ENCODE peak calls at places on chromosome 16, in six cellular contexts. One of them, this sample, is unnamed.

GRCh38 chr16:67459066-67459857 is 21.7 kb downstream of the ATP6V0D1 start:
- DNase-seq in fibroblast of pulmonary artery: no peak
- DNase-seq in NCI-H2171: no peak
- DNase-seq in fibroblast of mammary gland: no peak
- DNase-seq in RCC 7860: no peak
- DNase-seq in foreskin fibroblast: peak; percentile 36
- DNase-seq in this sample: peak; percentile 57

GRCh38 chr16:80623376-80623775 is 82.6 kb downstream of the DYNLRB2 start:
- DNase-seq in fibroblast of pulmonary artery: peak; percentile 91
- DNase-seq in NCI-H2171: no peak
- DNase-seq in fibroblast of mammary gland: no peak
- DNase-seq in RCC 7860: no peak
- DNase-seq in foreskin fibroblast: peak; percentile 12
- DNase-seq in this sample: no peak

GRCh38 chr16:56354016-56354415 is 71.3 kb downstream of the AMFR start:
- DNase-seq in fibroblast of pulmonary artery: no peak
- DNase-seq in NCI-H2171: no peak
- DNase-seq in fibroblast of mammary gland: no peak
- DNase-seq in RCC 7860: no peak
- DNase-seq in foreskin fibroblast: no peak
- DNase-seq in this sample: no peak

GRCh38 chr16:73196670-73197069 is 148.7 kb upstream of the ZFHX3 start:
- DNase-seq in fibroblast of pulmonary artery: peak; percentile 82
- DNase-seq in NCI-H2171: no peak
- DNase-seq in fibroblast of mammary gland: peak; percentile 79
- DNase-seq in RCC 7860: peak; percentile 33
- DNase-seq in foreskin fibroblast: peak; percentile 56
- DNase-seq in this sample: peak; percentile 68

GRCh38 chr16:68403177-68403576 is 45.1 kb downstream of the SMPD3 start:
- DNase-seq in fibroblast of pulmonary artery: no peak
- DNase-seq in NCI-H2171: no peak
- DNase-seq in fibroblast of mammary gland: no peak
- DNase-seq in RCC 7860: no peak
- DNase-seq in foreskin fibroblast: no peak
- DNase-seq in this sample: no peak

GRCh38 chr16:85464342-85465305 is 148.5 kb upstream of the GSE1 start:
- DNase-seq in fibroblast of pulmonary artery: no peak
- DNase-seq in NCI-H2171: no peak
- DNase-seq in fibroblast of mammary gland: no peak
- DNase-seq in RCC 7860: no peak
- DNase-seq in foreskin fibroblast: no peak
- DNase-seq in this sample: no peak

GRCh38 chr16:78277374-78277773 is 177.9 kb downstream of the WWOX start:
- DNase-seq in fibroblast of pulmonary artery: no peak
- DNase-seq in NCI-H2171: peak; percentile 51
- DNase-seq in fibroblast of mammary gland: no peak
- DNase-seq in RCC 7860: no peak
- DNase-seq in foreskin fibroblast: no peak
- DNase-seq in this sample: no peak

GRCh38 chr16:3561626-3562025 is 15.6 kb downstream of the NLRC3 start:
- DNase-seq in fibroblast of pulmonary artery: no peak
- DNase-seq in NCI-H2171: no peak
- DNase-seq in fibroblast of mammary gland: no peak
- DNase-seq in RCC 7860: no peak
- DNase-seq in foreskin fibroblast: no peak
- DNase-seq in this sample: no peak

GRCh38 chr16:68434654-68435210 is 13.6 kb downstream of the SMPD3 start:
- DNase-seq in fibroblast of pulmonary artery: no peak
- DNase-seq in NCI-H2171: no peak
- DNase-seq in fibroblast of mammary gland: no peak
- DNase-seq in RCC 7860: no peak
- DNase-seq in foreskin fibroblast: no peak
- DNase-seq in this sample: no peak

GRCh38 chr16:77896357-77896972 is 108.1 kb downstream of the VAT1L start:
- DNase-seq in fibroblast of pulmonary artery: no peak
- DNase-seq in NCI-H2171: no peak
- DNase-seq in fibroblast of mammary gland: no peak
- DNase-seq in RCC 7860: no peak
- DNase-seq in foreskin fibroblast: peak; percentile 6
- DNase-seq in this sample: no peak

GRCh38 chr16:53094013-53094630 is 39.3 kb downstream of the CHD9 start:
- DNase-seq in fibroblast of pulmonary artery: no peak
- DNase-seq in NCI-H2171: peak; percentile 50
- DNase-seq in fibroblast of mammary gland: no peak
- DNase-seq in RCC 7860: no peak
- DNase-seq in foreskin fibroblast: no peak
- DNase-seq in this sample: no peak

GRCh38 chr16:31253642-31254045 is 6.1 kb upstream of the ITGAM start:
- DNase-seq in fibroblast of pulmonary artery: no peak
- DNase-seq in NCI-H2171: no peak
- DNase-seq in fibroblast of mammary gland: peak; percentile 36
- DNase-seq in RCC 7860: no peak
- DNase-seq in foreskin fibroblast: peak; percentile 4
- DNase-seq in this sample: peak; percentile 17

GRCh38 chr16:6349725-6350124 is 982.9 kb upstream of the RBFOX1 start:
- DNase-seq in fibroblast of pulmonary artery: no peak
- DNase-seq in NCI-H2171: no peak
- DNase-seq in fibroblast of mammary gland: no peak
- DNase-seq in RCC 7860: no peak
- DNase-seq in foreskin fibroblast: no peak
- DNase-seq in this sample: no peak

GRCh38 chr16:57403965-57404817 is at the start of gene CCL17:
- DNase-seq in fibroblast of pulmonary artery: no peak
- DNase-seq in NCI-H2171: no peak
- DNase-seq in fibroblast of mammary gland: no peak
- DNase-seq in RCC 7860: no peak
- DNase-seq in foreskin fibroblast: no peak
- DNase-seq in this sample: no peak

GRCh38 chr16:31078597-31079341 is 4.5 kb downstream of the ZNF646 start:
- DNase-seq in fibroblast of pulmonary artery: no peak
- DNase-seq in NCI-H2171: no peak
- DNase-seq in fibroblast of mammary gland: no peak
- DNase-seq in RCC 7860: no peak
- DNase-seq in foreskin fibroblast: no peak
- DNase-seq in this sample: no peak

GRCh38 chr16:10280262-10281170 is 98.3 kb upstream of the GRIN2A start:
- DNase-seq in fibroblast of pulmonary artery: no peak
- DNase-seq in NCI-H2171: no peak
- DNase-seq in fibroblast of mammary gland: no peak
- DNase-seq in RCC 7860: no peak
- DNase-seq in foreskin fibroblast: no peak
- DNase-seq in this sample: no peak

GRCh38 chr16:87686697-87687570 is 78.9 kb downstream of the KLHDC4 start:
- DNase-seq in fibroblast of pulmonary artery: no peak
- DNase-seq in NCI-H2171: no peak
- DNase-seq in fibroblast of mammary gland: peak; percentile 6
- DNase-seq in RCC 7860: peak; percentile 22
- DNase-seq in foreskin fibroblast: peak; percentile 20
- DNase-seq in this sample: peak; percentile 4

GRCh38 chr16:4894276-4895150 is 42.4 kb downstream of the PPL start:
- DNase-seq in fibroblast of pulmonary artery: no peak
- DNase-seq in NCI-H2171: no peak
- DNase-seq in fibroblast of mammary gland: no peak
- DNase-seq in RCC 7860: no peak
- DNase-seq in foreskin fibroblast: no peak
- DNase-seq in this sample: peak; percentile 10

GRCh38 chr16:53836142-53836541 is 132.2 kb downstream of the FTO start:
- DNase-seq in fibroblast of pulmonary artery: no peak
- DNase-seq in NCI-H2171: no peak
- DNase-seq in fibroblast of mammary gland: no peak
- DNase-seq in RCC 7860: no peak
- DNase-seq in foreskin fibroblast: no peak
- DNase-seq in this sample: no peak

GRCh38 chr16:57470683-57471082 is 8.2 kb downstream of the POLR2C start:
- DNase-seq in fibroblast of pulmonary artery: peak; percentile 81
- DNase-seq in NCI-H2171: no peak
- DNase-seq in fibroblast of mammary gland: peak; percentile 53
- DNase-seq in RCC 7860: no peak
- DNase-seq in foreskin fibroblast: peak; percentile 63
- DNase-seq in this sample: no peak

GRCh38 chr16:51262428-51262827 is 111.4 kb upstream of the SALL1 start:
- DNase-seq in fibroblast of pulmonary artery: no peak
- DNase-seq in NCI-H2171: no peak
- DNase-seq in fibroblast of mammary gland: no peak
- DNase-seq in RCC 7860: no peak
- DNase-seq in foreskin fibroblast: no peak
- DNase-seq in this sample: no peak

GRCh38 chr16:78154729-78155461 is 55.4 kb downstream of the WWOX start:
- DNase-seq in fibroblast of pulmonary artery: no peak
- DNase-seq in NCI-H2171: no peak
- DNase-seq in fibroblast of mammary gland: no peak
- DNase-seq in RCC 7860: no peak
- DNase-seq in foreskin fibroblast: no peak
- DNase-seq in this sample: no peak

GRCh38 chr16:30521873-30522641 is 4.3 kb downstream of the ZNF768 start:
- DNase-seq in fibroblast of pulmonary artery: no peak
- DNase-seq in NCI-H2171: no peak
- DNase-seq in fibroblast of mammary gland: no peak
- DNase-seq in RCC 7860: peak; percentile 83
- DNase-seq in foreskin fibroblast: peak; percentile 20
- DNase-seq in this sample: no peak

GRCh38 chr16:79186196-79186595 is 414.3 kb downstream of the MAF start:
- DNase-seq in fibroblast of pulmonary artery: no peak
- DNase-seq in NCI-H2171: no peak
- DNase-seq in fibroblast of mammary gland: no peak
- DNase-seq in RCC 7860: no peak
- DNase-seq in foreskin fibroblast: no peak
- DNase-seq in this sample: no peak

GRCh38 chr16:74892574-74893461 is 92.1 kb downstream of the WDR59 start:
- DNase-seq in fibroblast of pulmonary artery: no peak
- DNase-seq in NCI-H2171: no peak
- DNase-seq in fibroblast of mammary gland: no peak
- DNase-seq in RCC 7860: no peak
- DNase-seq in foreskin fibroblast: no peak
- DNase-seq in this sample: no peak

GRCh38 chr16:70725024-70725911 is 39.4 kb upstream of the MTSS2 start:
- DNase-seq in fibroblast of pulmonary artery: no peak
- DNase-seq in NCI-H2171: no peak
- DNase-seq in fibroblast of mammary gland: no peak
- DNase-seq in RCC 7860: no peak
- DNase-seq in foreskin fibroblast: peak; percentile 47
- DNase-seq in this sample: no peak

GRCh38 chr16:78784773-78785172 is 685.3 kb downstream of the WWOX start:
- DNase-seq in fibroblast of pulmonary artery: no peak
- DNase-seq in NCI-H2171: no peak
- DNase-seq in fibroblast of mammary gland: no peak
- DNase-seq in RCC 7860: no peak
- DNase-seq in foreskin fibroblast: no peak
- DNase-seq in this sample: no peak

GRCh38 chr16:21260870-21261791 is 17.0 kb downstream of the CRYM start:
- DNase-seq in fibroblast of pulmonary artery: peak; percentile 57
- DNase-seq in NCI-H2171: no peak
- DNase-seq in fibroblast of mammary gland: peak; percentile 98
- DNase-seq in RCC 7860: peak; percentile 92
- DNase-seq in foreskin fibroblast: peak; percentile 96
- DNase-seq in this sample: peak; percentile 73

GRCh38 chr16:50617630-50618184 is 63.4 kb downstream of the SNX20 start:
- DNase-seq in fibroblast of pulmonary artery: no peak
- DNase-seq in NCI-H2171: no peak
- DNase-seq in fibroblast of mammary gland: no peak
- DNase-seq in RCC 7860: no peak
- DNase-seq in foreskin fibroblast: no peak
- DNase-seq in this sample: no peak

GRCh38 chr16:21302898-21303528 is 24.9 kb upstream of the CRYM start:
- DNase-seq in fibroblast of pulmonary artery: peak; percentile 69
- DNase-seq in NCI-H2171: no peak
- DNase-seq in fibroblast of mammary gland: peak; percentile 98
- DNase-seq in RCC 7860: peak; percentile 82
- DNase-seq in foreskin fibroblast: peak; percentile 95
- DNase-seq in this sample: peak; percentile 93

GRCh38 chr16:58046054-58046881 is 20.7 kb downstream of the MMP15 start:
- DNase-seq in fibroblast of pulmonary artery: no peak
- DNase-seq in NCI-H2171: no peak
- DNase-seq in fibroblast of mammary gland: no peak
- DNase-seq in RCC 7860: no peak
- DNase-seq in foreskin fibroblast: no peak
- DNase-seq in this sample: no peak

GRCh38 chr16:9755076-9755475 is 427.2 kb downstream of the GRIN2A start:
- DNase-seq in fibroblast of pulmonary artery: no peak
- DNase-seq in NCI-H2171: no peak
- DNase-seq in fibroblast of mammary gland: peak; percentile 6
- DNase-seq in RCC 7860: no peak
- DNase-seq in foreskin fibroblast: no peak
- DNase-seq in this sample: no peak

GRCh38 chr16:50600582-50601283 is 52.5 kb downstream of the NKD1 start:
- DNase-seq in fibroblast of pulmonary artery: no peak
- DNase-seq in NCI-H2171: no peak
- DNase-seq in fibroblast of mammary gland: no peak
- DNase-seq in RCC 7860: no peak
- DNase-seq in foreskin fibroblast: no peak
- DNase-seq in this sample: no peak

GRCh38 chr16:85593503-85594195 is 19.5 kb upstream of the GSE1 start:
- DNase-seq in fibroblast of pulmonary artery: no peak
- DNase-seq in NCI-H2171: peak; percentile 55
- DNase-seq in fibroblast of mammary gland: no peak
- DNase-seq in RCC 7860: no peak
- DNase-seq in foreskin fibroblast: no peak
- DNase-seq in this sample: no peak

GRCh38 chr16:1379863-1380174 is 28.1 kb downstream of the GNPTG start:
- DNase-seq in fibroblast of pulmonary artery: no peak
- DNase-seq in NCI-H2171: no peak
- DNase-seq in fibroblast of mammary gland: no peak
- DNase-seq in RCC 7860: no peak
- DNase-seq in foreskin fibroblast: no peak
- DNase-seq in this sample: no peak

GRCh38 chr16:79838860-79839259 is 238.3 kb upstream of the MAF start:
- DNase-seq in fibroblast of pulmonary artery: no peak
- DNase-seq in NCI-H2171: no peak
- DNase-seq in fibroblast of mammary gland: peak; percentile 10
- DNase-seq in RCC 7860: no peak
- DNase-seq in foreskin fibroblast: peak; percentile 61
- DNase-seq in this sample: no peak

GRCh38 chr16:24754543-24754942 is 25.1 kb downstream of the TNRC6A start:
- DNase-seq in fibroblast of pulmonary artery: no peak
- DNase-seq in NCI-H2171: no peak
- DNase-seq in fibroblast of mammary gland: no peak
- DNase-seq in RCC 7860: no peak
- DNase-seq in foreskin fibroblast: no peak
- DNase-seq in this sample: no peak

GRCh38 chr16:89053725-89054029 is 40.0 kb upstream of the ACSF3 start:
- DNase-seq in fibroblast of pulmonary artery: no peak
- DNase-seq in NCI-H2171: no peak
- DNase-seq in fibroblast of mammary gland: no peak
- DNase-seq in RCC 7860: no peak
- DNase-seq in foreskin fibroblast: no peak
- DNase-seq in this sample: no peak

GRCh38 chr16:49348408-49349176 is 25.0 kb upstream of the C16orf78 start:
- DNase-seq in fibroblast of pulmonary artery: no peak
- DNase-seq in NCI-H2171: no peak
- DNase-seq in fibroblast of mammary gland: no peak
- DNase-seq in RCC 7860: no peak
- DNase-seq in foreskin fibroblast: no peak
- DNase-seq in this sample: no peak